ENCODE peak calls at places on chromosomes 16 and 17, in eight cellular contexts. W is effector memory CD4-positive, alpha-beta T cell; H is retinal pigment epithelial cell; M is fibroblast of lung; Q is fibroblast of the aortic adventitia; B is A549; F is brain microvascular endothelial cell; Z is astrocyte of the cerebellum. Y is an unnamed sample.

GRCh38 chr17:15247891-15248529 is 17.1 kb downstream of the PMP22 start:
- DNase-seq in W (no peak), Q (no peak), Z (no peak), H (no peak), B (peak), M (peak), F (no peak), Y (no peak)

GRCh38 chr17:82587234-82588086 is 60.8 kb downstream of the WDR45B start:
- DNase-seq in W (no peak), H (no peak), Z (no peak), Q (no peak), B (no peak), F (no peak), M (no peak), Y (no peak)

GRCh38 chr16:20415541-20415940 is 6.2 kb downstream of the ACSM5 start:
- DNase-seq in M (no peak), W (no peak), H (no peak), F (no peak), Q (no peak), B (no peak), Z (no peak), Y (no peak)

GRCh38 chr16:47198180-47198575 is 54.4 kb upstream of the NETO2 start:
- DNase-seq in Q (no peak), Z (no peak), F (no peak), W (no peak), M (no peak), H (no peak), B (no peak), Y (no peak)

GRCh38 chr16:29983420-29984136 is 9.9 kb downstream of the TAOK2 start:
- DNase-seq in Z (no peak), B (no peak), H (no peak), Q (peak), M (peak), W (no peak), F (no peak), Y (no peak)

GRCh38 chr16:73949574-73950348 is 346.9 kb upstream of the PSMD7 start:
- DNase-seq in M (peak), F (peak), Z (no peak), W (no peak), B (no peak), H (peak), Q (peak), Y (no peak)

GRCh38 chr17:46929413-46929812 is 6.5 kb downstream of the GOSR2 start:
- DNase-seq in Z (no peak), B (no peak), M (peak), Q (no peak), F (peak), W (no peak), H (peak), Y (no peak)

GRCh38 chr16:27639588-27640276 is 89.8 kb downstream of the KATNIP start:
- DNase-seq in W (no peak), F (peak), H (peak), B (peak), Q (peak), M (peak), Z (peak), Y (no peak)

GRCh38 chr17:68199837-68200688 is 47.8 kb upstream of the AMZ2 start:
- DNase-seq in H (no peak), W (no peak), F (no peak), Q (peak), M (no peak), B (no peak), Z (no peak), Y (no peak)
- H3K4me3 ChIP-seq in H (no peak), W (peak), F (no peak), Q (peak), M (peak), B (peak), Z (peak), Y (peak)

GRCh38 chr16:68736561-68736960 is 531 bp upstream of the CDH1 start:
- DNase-seq in B (no peak), H (no peak), M (no peak), F (no peak), Z (no peak), Q (no peak), W (no peak), Y (no peak)
- H3K4me3 ChIP-seq in B (peak), H (no peak), M (no peak), F (no peak), Z (no peak), Q (no peak), W (no peak), Y (no peak)

GRCh38 chr17:73422121-73422520 is 110.3 kb upstream of the CDC42EP4 start:
- DNase-seq in H (no peak), B (no peak), M (no peak), Q (no peak), W (no peak), F (no peak), Z (no peak), Y (no peak)

GRCh38 chr17:73423159-73423715 is 111.4 kb upstream of the CDC42EP4 start:
- DNase-seq in F (no peak), H (no peak), B (no peak), W (no peak), M (no peak), Q (no peak), Z (no peak), Y (no peak)

GRCh38 chr17:73419051-73419450 is 107.2 kb upstream of the CDC42EP4 start:
- DNase-seq in F (no peak), B (no peak), Z (no peak), Q (no peak), M (no peak), W (no peak), H (no peak), Y (no peak)

GRCh38 chr17:73420897-73421296 is 109.1 kb upstream of the CDC42EP4 start:
- DNase-seq in M (peak), H (no peak), Q (no peak), Z (no peak), F (peak), B (peak), W (no peak), Y (no peak)

DNA sequence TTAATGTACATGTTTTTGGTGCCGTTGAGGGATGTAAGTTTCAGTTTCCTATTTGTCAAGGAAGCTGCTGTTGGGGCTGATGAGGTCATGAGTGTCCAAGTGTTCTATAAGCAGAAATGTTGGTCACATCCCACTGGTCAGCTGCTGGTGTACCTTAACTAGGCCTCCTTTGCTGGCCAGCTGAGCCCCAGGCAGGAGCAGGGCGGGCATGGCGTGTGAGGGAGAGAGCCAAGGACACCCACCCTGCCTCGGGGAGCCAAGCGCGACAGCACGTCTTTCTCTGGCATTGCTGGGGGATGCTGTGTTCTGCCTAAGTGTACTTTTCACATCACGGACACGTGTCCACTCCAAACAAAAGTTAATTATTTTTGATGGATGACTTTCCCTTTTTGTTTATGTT is 108.1 kb upstream of the CDC42EP4 start:
- DNase-seq in B (no peak), Q (no peak), M (no peak), Z (no peak), F (no peak), W (no peak), H (no peak), Y (no peak)
- H3K4me3 ChIP-seq in B (no peak), Q (no peak), M (no peak), Z (no peak), F (no peak), W (no peak), H (no peak), Y (no peak)

GRCh38 chr17:7549401-7550055 is 670 bp downstream of the TNFSF12 start:
- DNase-seq in Q (no peak), H (no peak), W (peak), B (no peak), M (peak), Z (no peak), F (no peak), Y (peak)
- H3K4me3 ChIP-seq in Q (peak), H (peak), W (peak), B (peak), M (peak), Z (peak), F (peak), Y (peak)

DNA sequence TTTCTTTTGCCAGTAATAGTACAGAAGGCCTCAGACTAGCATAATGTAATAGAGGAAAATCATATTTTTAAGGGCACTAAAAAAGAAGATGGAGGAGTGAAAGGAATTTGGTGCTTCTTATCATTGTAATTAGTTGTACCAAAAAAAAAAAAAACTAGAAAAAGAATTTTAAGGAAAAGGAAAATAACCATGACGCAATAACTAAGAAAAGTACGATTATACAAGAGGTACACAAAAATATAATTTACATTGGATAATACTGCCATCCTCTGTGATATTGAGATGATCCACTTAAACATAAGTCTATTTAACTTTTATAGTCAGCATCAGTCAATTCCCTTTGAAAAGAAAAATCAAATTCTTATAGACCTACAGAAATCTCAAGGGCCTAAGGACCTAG is 146.7 kb upstream of the IRX5 start:
- DNase-seq in Q (no peak), M (no peak), H (no peak), W (no peak), Z (no peak), F (no peak), B (no peak), Y (no peak)
- H3K4me3 ChIP-seq in Q (no peak), M (no peak), H (no peak), W (no peak), Z (no peak), F (no peak), B (no peak), Y (no peak)

GRCh38 chr16:67549240-67549639 is 13.1 kb upstream of the CTCF start:
- DNase-seq in W (no peak), M (no peak), Q (no peak), Z (no peak), H (no peak), F (no peak), B (no peak), Y (no peak)

GRCh38 chr16:67546761-67547422 is 15.4 kb upstream of the CTCF start:
- DNase-seq in F (peak), Q (peak), H (no peak), B (peak), M (peak), W (peak), Z (no peak), Y (peak)

GRCh38 chr16:67549936-67550335 is 12.4 kb upstream of the CTCF start:
- DNase-seq in Z (no peak), F (no peak), H (no peak), B (no peak), W (no peak), M (no peak), Q (no peak), Y (no peak)

GRCh38 chr16:67547423-67548264 is 14.7 kb upstream of the CTCF start:
- DNase-seq in H (no peak), M (no peak), W (peak), Q (no peak), F (no peak), B (no peak), Z (no peak), Y (peak)

DNA sequence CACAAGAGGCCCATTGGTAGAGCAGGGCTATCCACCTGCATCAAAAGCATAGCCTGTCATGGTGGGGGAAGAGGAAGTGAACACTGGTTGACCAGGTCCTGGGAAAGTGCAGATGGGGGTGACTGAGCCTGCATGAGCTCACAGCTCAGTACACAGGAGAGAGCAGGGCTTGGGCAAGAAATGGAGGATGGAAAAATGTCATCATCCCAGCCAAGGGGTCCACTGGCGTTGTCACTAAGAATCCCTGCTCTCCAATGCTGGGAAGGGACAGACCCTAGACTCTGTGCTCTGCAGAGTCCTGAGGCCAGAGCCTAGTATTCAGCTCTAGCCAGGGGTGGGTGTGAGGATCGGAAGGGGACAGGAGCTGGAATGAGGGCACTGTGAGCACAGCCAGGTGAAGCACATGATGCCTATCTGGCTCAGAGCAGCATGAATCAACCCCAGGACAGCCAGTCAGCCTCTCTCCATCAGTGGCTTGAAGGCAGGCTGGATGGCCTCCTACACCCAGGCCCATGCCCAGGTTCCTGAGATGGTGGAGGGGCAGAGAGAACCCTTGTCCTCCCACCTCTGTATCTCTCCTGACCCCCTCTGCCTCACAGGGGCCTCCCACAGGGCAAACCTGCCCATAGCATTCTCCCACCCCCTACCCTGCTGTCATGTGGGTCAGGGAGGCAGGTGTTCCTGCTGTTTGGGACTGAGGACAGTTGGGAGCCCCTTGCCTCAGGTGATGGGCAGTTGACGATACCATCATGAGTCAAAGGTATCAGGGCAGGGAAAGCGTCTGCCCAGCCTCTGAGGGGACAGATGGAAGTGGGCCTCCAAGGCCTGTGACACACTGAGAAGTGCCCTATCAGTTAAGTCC is 13.8 kb upstream of the CTCF start:
- DNase-seq in H (no peak), Z (no peak), Q (no peak), B (no peak), M (no peak), F (no peak), W (no peak), Y (no peak)
- H3K4me3 ChIP-seq in H (no peak), Z (no peak), Q (no peak), B (no peak), M (no peak), F (no peak), W (no peak), Y (no peak)

DNA sequence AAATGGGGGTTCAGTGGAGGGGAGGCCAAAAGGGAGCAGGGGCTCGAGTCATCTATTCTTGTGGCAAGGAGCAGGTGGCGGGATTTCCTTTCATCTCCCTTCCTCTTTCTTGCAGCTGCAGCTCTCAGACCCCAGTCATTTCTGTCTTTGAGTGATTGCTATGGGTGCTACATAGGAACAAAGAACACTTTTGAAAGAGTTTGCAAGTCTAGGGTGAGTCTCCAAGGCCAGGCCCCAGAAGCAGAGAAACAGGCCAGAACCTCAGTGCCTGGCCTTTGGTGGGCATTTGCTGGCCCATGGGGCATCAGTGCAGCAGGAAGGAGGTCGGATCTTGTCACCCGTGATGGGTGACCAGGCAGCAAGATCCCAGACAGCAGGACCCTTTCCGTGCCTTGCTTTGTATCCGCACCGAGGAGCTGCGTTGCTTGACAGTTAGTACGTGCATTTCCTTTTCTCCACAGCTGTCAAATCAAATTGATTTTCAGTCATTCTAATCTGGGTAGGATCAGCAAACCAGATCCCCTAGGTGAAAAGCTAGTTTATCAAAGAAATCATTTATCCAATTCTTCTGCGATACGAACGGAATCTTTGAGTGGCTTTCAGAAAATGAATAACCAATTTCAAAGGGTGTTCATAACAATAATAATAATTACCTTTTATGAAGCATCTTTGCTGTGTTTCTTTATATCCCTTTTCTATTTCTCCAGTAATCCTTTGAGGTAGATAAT is 244.6 kb upstream of the MAF start:
- DNase-seq in H (no peak), M (no peak), Z (no peak), F (no peak), B (no peak), Q (no peak), W (no peak), Y (no peak)
- H3K4me3 ChIP-seq in H (no peak), M (no peak), Z (no peak), F (no peak), B (no peak), Q (no peak), W (no peak), Y (no peak)

GRCh38 chr17:65139045-65139764 is 2.0 kb downstream of the RGS9 start:
- DNase-seq in B (no peak), H (no peak), F (no peak), W (no peak), M (no peak), Z (no peak), Q (no peak), Y (no peak)
- H3K4me3 ChIP-seq in B (no peak), H (no peak), F (no peak), W (no peak), M (no peak), Z (no peak), Q (no peak), Y (no peak)

DNA sequence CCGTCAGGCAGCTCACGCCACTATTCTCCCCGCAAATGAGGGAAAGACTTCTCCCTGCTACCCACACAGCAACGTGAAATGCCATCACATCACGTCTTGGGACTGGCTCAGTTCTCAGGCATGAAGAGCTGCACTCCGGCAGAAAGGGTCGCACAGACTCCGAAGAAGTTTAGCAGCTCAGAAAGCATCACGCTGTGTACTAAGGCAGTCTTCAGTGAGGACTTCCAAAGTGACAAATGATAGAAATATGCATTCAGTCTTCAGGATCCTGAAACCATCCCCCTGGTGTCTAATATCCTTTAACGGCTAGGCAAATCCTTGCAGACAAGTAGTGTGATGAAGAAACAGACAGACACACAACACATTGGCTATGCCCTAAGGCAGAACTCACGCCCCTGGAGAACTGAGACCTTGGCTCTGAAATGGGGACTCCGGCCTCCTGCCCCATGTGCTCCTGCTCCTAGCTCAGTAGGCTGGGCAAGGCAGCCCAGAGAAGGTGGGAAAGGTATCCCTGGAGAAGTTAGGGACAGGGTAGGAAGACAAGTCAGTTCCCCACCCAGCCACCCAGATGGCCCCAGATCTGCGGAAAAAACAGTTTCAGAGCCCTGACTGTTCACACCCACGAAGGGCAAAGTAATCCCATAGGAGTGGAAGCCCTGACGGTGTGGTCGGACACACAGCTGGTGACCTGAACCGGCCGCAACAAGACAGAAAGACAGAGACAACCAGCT is 1.6 kb downstream of the XYLT1 start:
- DNase-seq in Q (peak), Z (peak), M (peak), W (no peak), B (no peak), H (no peak), F (peak), Y (no peak)
- H3K4me3 ChIP-seq in Q (peak), Z (peak), M (peak), W (peak), B (no peak), H (no peak), F (peak), Y (peak)

GRCh38 chr17:80780381-80781187 is 211.1 kb upstream of the CHMP6 start:
- DNase-seq in M (no peak), Z (no peak), F (no peak), H (no peak), Q (no peak), W (no peak), B (no peak), Y (no peak)
- H3K4me3 ChIP-seq in M (no peak), Z (no peak), F (no peak), H (no peak), Q (no peak), W (peak), B (no peak), Y (peak)

Y was measured in CD4-positive, alpha-beta memory T cell.